ENCODE peak calls at places on chromosomes 13 and 19, in four cellular contexts. V is kidney epithelial cell, C is pancreas, R is A172. K is an unnamed sample.

GRCh38 chr19:40990972-40991381 is at the start of gene CYP2B6:
- DNase-seq in R (no peak), C (no peak), V (no peak), K (no peak)

GRCh38 chr19:5147971-5148793 is 179.3 kb downstream of the KDM4B start:
- DNase-seq in R (no peak), C (peak; percentile 45), V (no peak), K (no peak)

GRCh38 chr19:728011-728410 is 19.3 kb downstream of the PALM start:
- DNase-seq in C (no peak), R (no peak), V (no peak), K (peak; percentile 92)

GRCh38 chr19:19296953-19297689 is 23.2 kb downstream of the SUGP1 start:
- DNase-seq in C (no peak), V (no peak), R (no peak), K (no peak)

GRCh38 chr19:21843081-21843480 is 7.1 kb upstream of the ZNF43 start:
- DNase-seq in V (no peak), C (no peak), R (no peak), K (no peak)

GRCh38 chr19:30428281-30428680 is 56.1 kb downstream of the ZNF536 start:
- DNase-seq in R (no peak), V (no peak), C (no peak), K (no peak)

GRCh38 chr13:98563071-98563470 is 13.8 kb downstream of the STK24 start:
- DNase-seq in C (no peak), R (no peak), V (no peak), K (peak; percentile 58)

GRCh38 chr13:44903596-44903995 is 85.7 kb downstream of the NUFIP1 start:
- DNase-seq in C (no peak), V (no peak), R (no peak), K (no peak)

GRCh38 chr19:45376045-45376724 is 5.8 kb upstream of the ERCC2 start:
- DNase-seq in R (peak; percentile 95), C (no peak), V (peak; percentile 78), K (peak; percentile 89)

GRCh38 chr19:812819-813358 is 8.9 kb downstream of the PLPPR3 start:
- DNase-seq in C (no peak), V (no peak), R (no peak), K (no peak)

GRCh38 chr19:35436477-35437141 is 11.4 kb upstream of the FFAR2 start:
- DNase-seq in C (no peak), V (no peak), R (peak; percentile 64), K (peak; percentile 16)

GRCh38 chr19:3175761-3176714 is 2.5 kb upstream of the S1PR4 start:
- DNase-seq in V (peak; percentile 67), R (peak; percentile 92), C (no peak), K (peak; percentile 52)

GRCh38 chr19:45496349-45496953 is 396 bp downstream of the RTN2 start:
- DNase-seq in R (no peak), V (no peak), C (peak; percentile 79), K (peak; percentile 51)

GRCh38 chr13:78655007-78655406 is 3.9 kb downstream of the OBI1 start:
- DNase-seq in V (no peak), C (no peak), R (no peak), K (no peak)

GRCh38 chr13:20340759-20341161 is 108.6 kb upstream of the GJB6 start:
- DNase-seq in V (no peak), C (no peak), R (no peak), K (no peak)

GRCh38 chr13:113904411-113904810 is 40.5 kb upstream of the GAS6 start:
- DNase-seq in V (no peak), R (no peak), C (peak; percentile 54), K (peak; percentile 81)

GRCh38 chr19:41641879-41642485 is 15.1 kb upstream of the CEACAM4 start:
- DNase-seq in R (peak; percentile 67), C (peak; percentile 69), V (no peak), K (peak; percentile 58)

GRCh38 chr19:56321254-56321980 is 6.8 kb upstream of the ZSCAN5A start:
- DNase-seq in C (no peak), V (no peak), R (no peak), K (no peak)

GRCh38 chr13:33150146-33150545 is 133.9 kb downstream of the KL start:
- DNase-seq in R (no peak), V (no peak), C (no peak), K (peak; percentile 62)

GRCh38 chr13:88887045-88887662 is 1216.0 kb downstream of the SLITRK5 start:
- DNase-seq in C (no peak), R (no peak), V (no peak), K (no peak)

GRCh38 chr19:9076886-9077285 is 10.0 kb upstream of the OR1M1 start:
- DNase-seq in C (no peak), V (no peak), R (no peak), K (no peak)

K was measured in lung microvascular endothelial cell.